ENCODE peak calls at places on chromosomes 16 and 17, in seven cellular contexts. One of them, this sample, is unnamed.

GRCh38 chr16:27417047-27417671 is 15.2 kb downstream of the IL21R start:
- DNase-seq in Right ventricle myocardium superior: no peak
- DNase-seq in right atrium auricular region: no peak
- DNase-seq in T-helper 2 cell: no peak
- DNase-seq in ELR: no peak
- DNase-seq in NCI-H1105: no peak
- DNase-seq in CD8-positive, alpha-beta T cell: no peak
- DNase-seq in this sample: no peak

GRCh38 chr17:49676276-49676868 is 1.5 kb downstream of the SPOP start:
- DNase-seq in Right ventricle myocardium superior: no peak
- DNase-seq in right atrium auricular region: peak
- DNase-seq in T-helper 2 cell: no peak
- DNase-seq in ELR: peak
- DNase-seq in NCI-H1105: no peak
- DNase-seq in CD8-positive, alpha-beta T cell: no peak
- DNase-seq in this sample: no peak

GRCh38 chr16:11445486-11445885 is 100.2 kb downstream of the RMI2 start:
- DNase-seq in Right ventricle myocardium superior: no peak
- DNase-seq in right atrium auricular region: no peak
- DNase-seq in T-helper 2 cell: no peak
- DNase-seq in ELR: no peak
- DNase-seq in NCI-H1105: no peak
- DNase-seq in CD8-positive, alpha-beta T cell: no peak
- DNase-seq in this sample: no peak

GRCh38 chr16:11047057-11047456 is 102.7 kb downstream of the CLEC16A start:
- DNase-seq in Right ventricle myocardium superior: no peak
- DNase-seq in right atrium auricular region: no peak
- DNase-seq in T-helper 2 cell: no peak
- DNase-seq in ELR: peak
- DNase-seq in NCI-H1105: no peak
- DNase-seq in CD8-positive, alpha-beta T cell: no peak
- DNase-seq in this sample: peak

GRCh38 chr16:27700596-27700995 is 150.7 kb downstream of the KATNIP start:
- DNase-seq in Right ventricle myocardium superior: no peak
- DNase-seq in right atrium auricular region: no peak
- DNase-seq in T-helper 2 cell: no peak
- DNase-seq in ELR: no peak
- DNase-seq in NCI-H1105: no peak
- DNase-seq in CD8-positive, alpha-beta T cell: no peak
- DNase-seq in this sample: no peak

GRCh38 chr16:70691223-70692129 is 5.6 kb upstream of the MTSS2 start:
- DNase-seq in Right ventricle myocardium superior: peak
- DNase-seq in right atrium auricular region: peak
- DNase-seq in T-helper 2 cell: no peak
- DNase-seq in ELR: peak
- DNase-seq in NCI-H1105: no peak
- DNase-seq in CD8-positive, alpha-beta T cell: no peak
- DNase-seq in this sample: peak

GRCh38 chr16:10871157-10871991 is 5.6 kb upstream of the CIITA start:
- DNase-seq in Right ventricle myocardium superior: peak
- DNase-seq in right atrium auricular region: no peak
- DNase-seq in T-helper 2 cell: no peak
- DNase-seq in ELR: peak
- DNase-seq in NCI-H1105: no peak
- DNase-seq in CD8-positive, alpha-beta T cell: no peak
- DNase-seq in this sample: peak

GRCh38 chr17:50585346-50585745 is 24.8 kb downstream of the CACNA1G start:
- DNase-seq in Right ventricle myocardium superior: no peak
- DNase-seq in right atrium auricular region: no peak
- DNase-seq in T-helper 2 cell: no peak
- DNase-seq in ELR: no peak
- DNase-seq in NCI-H1105: no peak
- DNase-seq in CD8-positive, alpha-beta T cell: no peak
- DNase-seq in this sample: no peak

GRCh38 chr17:6639651-6640535 is 618 bp downstream of the KIAA0753 start:
- DNase-seq in Right ventricle myocardium superior: peak
- DNase-seq in right atrium auricular region: no peak
- DNase-seq in T-helper 2 cell: no peak
- DNase-seq in ELR: peak
- DNase-seq in NCI-H1105: peak
- DNase-seq in CD8-positive, alpha-beta T cell: no peak
- DNase-seq in this sample: no peak

GRCh38 chr17:2123467-2124251 is 68.8 kb downstream of the HIC1 start:
- DNase-seq in Right ventricle myocardium superior: no peak
- DNase-seq in right atrium auricular region: no peak
- DNase-seq in T-helper 2 cell: no peak
- DNase-seq in ELR: peak
- DNase-seq in NCI-H1105: no peak
- DNase-seq in CD8-positive, alpha-beta T cell: no peak
- DNase-seq in this sample: no peak

GRCh38 chr16:11389083-11389482 is 43.8 kb downstream of the RMI2 start:
- DNase-seq in Right ventricle myocardium superior: no peak
- DNase-seq in right atrium auricular region: no peak
- DNase-seq in T-helper 2 cell: no peak
- DNase-seq in ELR: no peak
- DNase-seq in NCI-H1105: no peak
- DNase-seq in CD8-positive, alpha-beta T cell: no peak
- DNase-seq in this sample: no peak

GRCh38 chr17:18985475-18985874 is 19.1 kb downstream of the FAM83G start:
- DNase-seq in Right ventricle myocardium superior: no peak
- DNase-seq in right atrium auricular region: no peak
- DNase-seq in T-helper 2 cell: no peak
- DNase-seq in ELR: no peak
- DNase-seq in NCI-H1105: no peak
- DNase-seq in CD8-positive, alpha-beta T cell: no peak
- DNase-seq in this sample: no peak

GRCh38 chr16:81987121-81987520 is 24.1 kb downstream of the SDR42E1 start:
- DNase-seq in Right ventricle myocardium superior: no peak
- DNase-seq in right atrium auricular region: no peak
- DNase-seq in T-helper 2 cell: no peak
- DNase-seq in ELR: no peak
- DNase-seq in NCI-H1105: no peak
- DNase-seq in CD8-positive, alpha-beta T cell: no peak
- DNase-seq in this sample: no peak

GRCh38 chr17:750431-751037 is 1.5 kb downstream of the GEMIN4 start:
- DNase-seq in Right ventricle myocardium superior: no peak
- DNase-seq in right atrium auricular region: no peak
- DNase-seq in T-helper 2 cell: no peak
- DNase-seq in ELR: peak
- DNase-seq in NCI-H1105: no peak
- DNase-seq in CD8-positive, alpha-beta T cell: no peak
- DNase-seq in this sample: no peak

This sample was measured in suprapubic skin.